ENCODE peak calls at places on chromosomes 2 and 18, in six cellular contexts. U, N, P, Z, L and B are unnamed samples.

GRCh38 chr2:65722028-65722427 is 289.6 kb upstream of the SPRED2 start:
- DNase-seq in U (no peak), N (peak; percentile 13), P (peak; percentile 51), Z (no peak), L (peak; percentile 80), B (peak; percentile 30)

GRCh38 chr2:157838442-157839161 is 37.5 kb downstream of the ACVR1 start:
- DNase-seq in U (no peak), N (no peak), P (peak; percentile 88), Z (no peak), L (no peak), B (peak; percentile 71)

GRCh38 chr2:227826019-227826521 is 12.4 kb downstream of the CCL20 start:
- DNase-seq in U (no peak), N (no peak), P (no peak), Z (no peak), L (no peak), B (no peak)

GRCh38 chr2:209062210-209062609 is 361.6 kb upstream of the MAP2 start:
- DNase-seq in U (no peak), N (no peak), P (no peak), Z (no peak), L (no peak), B (no peak)

GRCh38 chr2:70328921-70329561 is 27.2 kb upstream of the FAM136A start:
- DNase-seq in U (no peak), N (no peak), P (no peak), Z (no peak), L (peak; percentile 91), B (peak; percentile 24)

GRCh38 chr18:50194623-50195532 is at the start of gene MYO5B:
- DNase-seq in U (peak; percentile 73), N (no peak), P (no peak), Z (no peak), L (peak; percentile 93), B (peak; percentile 93)

GRCh38 chr18:31942301-31942998 is 478 bp downstream of the TRAPPC8 start:
- DNase-seq in U (no peak), N (no peak), P (peak; percentile 37), Z (no peak), L (no peak), B (peak; percentile 56)

GRCh38 chr2:234133004-234133403 is 82.5 kb downstream of the SPP2 start:
- DNase-seq in U (no peak), N (no peak), P (peak; percentile 9), Z (no peak), L (no peak), B (no peak)

GRCh38 chr2:129757915-129758421 is 221.5 kb upstream of the RAB6C start:
- DNase-seq in U (no peak), N (no peak), P (no peak), Z (no peak), L (no peak), B (no peak)

GRCh38 chr2:54332386-54332785 is 76.4 kb upstream of the TSPYL6 start:
- DNase-seq in U (no peak), N (no peak), P (no peak), Z (no peak), L (no peak), B (no peak)

GRCh38 chr2:16508061-16508851 is 157.4 kb downstream of the CYRIA start:
- DNase-seq in U (no peak), N (no peak), P (peak; percentile 2), Z (no peak), L (peak; percentile 78), B (peak; percentile 67)

GRCh38 chr18:53567935-53568574 is 656.4 kb downstream of the MBD2 start:
- DNase-seq in U (no peak), N (no peak), P (peak; percentile 30), Z (no peak), L (no peak), B (no peak)

GRCh38 chr2:70901235-70902066 is 34.2 kb upstream of the ATP6V1B1 start:
- DNase-seq in U (no peak), N (no peak), P (peak; percentile 55), Z (no peak), L (no peak), B (no peak)

GRCh38 chr2:168159754-168160585 is 87.4 kb downstream of the STK39 start:
- DNase-seq in U (no peak), N (no peak), P (no peak), Z (no peak), L (no peak), B (no peak)

GRCh38 chr18:68376931-68377330 is 338.0 kb downstream of the TMX3 start:
- DNase-seq in U (no peak), N (no peak), P (no peak), Z (no peak), L (no peak), B (no peak)

GRCh38 chr2:227864161-227864756 is 7.2 kb upstream of the DAW1 start:
- DNase-seq in U (no peak), N (no peak), P (peak; percentile 78), Z (no peak), L (no peak), B (no peak)

GRCh38 chr2:198376677-198377076 is 572.3 kb downstream of the PLCL1 start:
- DNase-seq in U (no peak), N (no peak), P (no peak), Z (no peak), L (no peak), B (no peak)

DNA sequence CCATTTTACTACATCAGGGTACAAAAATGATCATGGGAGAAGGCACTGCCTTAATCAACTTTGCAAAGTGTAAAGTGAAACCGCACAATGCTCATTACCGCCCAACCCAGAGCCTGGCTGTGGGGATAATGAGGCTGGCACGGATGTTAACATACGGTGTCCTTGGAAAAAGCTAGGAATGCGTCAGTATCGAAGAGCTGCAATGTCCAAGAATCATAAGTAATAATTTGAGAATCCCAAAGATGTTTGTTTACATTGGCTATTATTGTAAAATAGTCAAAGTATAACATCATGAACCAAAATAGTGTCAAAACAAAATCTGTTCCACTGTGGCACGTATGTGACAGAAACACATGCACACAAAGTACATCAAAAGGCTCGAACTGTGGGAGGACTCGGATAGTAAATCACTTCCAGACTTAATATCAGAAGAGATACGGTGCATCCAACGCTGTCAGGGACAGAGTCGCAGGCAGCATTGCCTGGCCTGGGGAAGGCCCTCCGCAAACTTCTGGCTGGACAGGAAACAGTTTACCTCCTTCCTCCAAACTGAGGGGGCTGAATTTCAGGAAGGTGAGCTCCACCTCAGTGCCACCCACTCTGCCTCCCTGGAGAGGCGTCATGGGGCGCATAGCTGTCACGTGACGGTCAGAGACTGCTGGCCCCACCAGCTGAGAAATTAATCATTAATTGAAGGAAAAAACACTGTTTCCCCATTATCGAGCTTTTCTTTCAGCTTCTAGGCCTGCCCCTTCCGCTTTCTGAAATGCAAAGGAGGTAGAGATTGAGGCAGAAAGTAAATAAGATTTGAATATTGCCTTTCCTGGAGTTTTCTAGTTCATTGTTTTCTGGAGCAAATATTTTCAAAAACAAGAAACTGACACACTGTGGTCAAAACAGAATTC is 1.8 kb upstream of the ID2 start:
- DNase-seq in U (peak; percentile 44), N (no peak), P (peak; percentile 68), Z (no peak), L (peak; percentile 95), B (peak; percentile 88)
- H3K4me3 ChIP-seq in U (peak overlapping the region; percentile 71), N (peak overlapping the region; percentile 67), P (peak overlapping the region; percentile 44), Z (peak overlapping the region; percentile 20), L (peak overlapping the region; percentile 78), B (peak overlapping the region; percentile 68)

DNA sequence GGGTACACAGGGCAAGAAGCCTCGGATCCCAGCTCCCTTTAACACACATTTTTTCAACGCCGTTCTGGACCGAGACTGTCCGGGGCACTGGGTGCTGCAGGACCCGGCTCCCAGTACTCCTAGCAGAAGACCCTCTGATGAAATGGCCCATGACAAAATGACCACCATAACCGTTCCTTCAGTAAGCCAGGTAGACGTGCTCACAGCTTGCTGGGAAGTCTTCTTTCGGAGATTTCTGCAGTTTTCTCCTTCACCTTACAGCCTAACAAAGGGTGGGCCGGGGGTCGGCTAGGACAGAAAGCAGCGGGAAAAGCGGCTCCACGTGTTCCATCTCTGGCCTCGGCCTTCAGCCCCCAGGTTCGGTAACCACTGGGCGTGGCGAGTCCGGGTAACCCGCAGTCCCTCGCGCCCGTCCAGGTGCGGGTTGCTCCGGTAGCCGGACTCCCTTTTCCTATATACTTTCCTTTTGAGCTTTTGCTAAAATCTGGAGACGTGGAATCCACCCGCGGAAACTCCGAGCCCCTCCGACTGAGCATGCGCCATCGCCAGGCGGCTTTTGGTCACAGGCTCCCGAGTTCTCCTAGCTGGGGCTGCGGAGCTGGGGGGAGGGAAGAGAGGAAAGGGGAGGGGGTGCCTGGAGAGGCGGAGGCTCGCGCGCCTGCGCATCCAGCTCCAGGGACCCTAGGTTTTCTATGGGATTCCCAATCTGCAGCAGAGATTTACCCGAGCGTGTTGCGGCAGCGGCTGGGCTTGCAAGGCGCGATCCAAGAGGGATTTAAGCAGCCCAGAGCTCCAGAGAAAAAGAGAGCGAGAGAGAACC is at the start of gene VSNL1:
- DNase-seq in U (peak; percentile 66), N (peak; percentile 16), P (peak; percentile 94), Z (no peak), L (peak; percentile 87), B (peak; percentile 87)
- H3K27ac ChIP-seq in U (peak within 1 kb of the TSS; percentile 85), N (peak within 1 kb of the TSS; percentile 64), P (peak within 1 kb of the TSS; percentile 63), Z (no peak within 1 kb of the TSS), L (no peak within 1 kb of the TSS), B (peak within 1 kb of the TSS; percentile 65)

DNA sequence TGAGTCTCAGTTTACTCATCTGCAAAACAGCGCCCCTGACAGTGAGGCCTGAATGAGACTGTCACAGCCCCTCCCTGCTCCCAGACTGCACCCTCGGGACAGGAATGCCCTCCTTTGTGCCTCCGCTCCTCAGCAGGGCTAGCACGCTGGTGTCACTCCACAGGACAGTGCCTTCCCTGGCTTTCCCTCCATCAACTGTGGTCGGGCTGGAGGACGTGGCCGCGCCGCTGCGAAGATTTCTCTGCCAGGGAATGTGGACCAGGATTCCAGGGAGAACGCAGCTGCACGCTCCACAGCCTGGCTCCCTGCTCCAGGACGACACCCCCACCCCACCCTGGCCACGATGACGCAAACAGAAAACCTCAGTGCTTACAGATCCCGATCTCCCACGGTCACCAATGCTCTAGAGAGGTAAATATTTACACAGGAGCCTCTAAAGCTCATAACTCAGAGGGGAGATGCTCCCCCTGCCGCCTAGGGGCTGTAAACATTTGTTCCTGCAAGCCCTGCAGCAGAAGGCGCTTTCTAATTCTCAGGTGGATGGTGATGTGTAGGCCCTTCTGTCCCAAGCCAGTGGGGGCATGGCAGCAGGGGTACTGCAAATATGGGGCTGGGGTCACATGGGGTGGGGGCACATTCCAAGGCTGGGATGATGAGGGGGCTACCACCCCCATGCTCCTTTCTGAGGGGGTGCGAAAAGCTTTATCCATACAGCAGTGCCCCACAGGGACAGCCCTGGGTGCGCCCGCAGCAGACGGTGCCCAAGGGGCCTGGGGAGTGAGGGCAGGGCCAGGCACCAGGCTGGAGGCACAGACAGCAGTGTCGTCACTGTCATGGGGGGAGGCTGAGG is 12.4 kb downstream of the HS6ST1 start:
- DNase-seq in U (peak; percentile 88), N (peak; percentile 64), P (peak; percentile 99), Z (peak; percentile 26), L (peak; percentile 85), B (peak; percentile 68)
- H3K4me1 ChIP-seq in U (peaks cover 47% of the 10 kb centered on the region), N (no peaks in the 10 kb centered on the region), P (peaks cover 39% of the 10 kb centered on the region), Z (no peaks in the 10 kb centered on the region), L (peaks cover 82% of the 10 kb centered on the region), B (peaks cover 20% of the 10 kb centered on the region)

GRCh38 chr2:182952741-182953450 is 85.4 kb downstream of the NCKAP1 start:
- DNase-seq in U (no peak), N (no peak), P (peak; percentile 37), Z (no peak), L (no peak), B (no peak)
- H3K4me3 ChIP-seq in U (no peak overlapping the region), N (no peak overlapping the region), P (no peak overlapping the region), Z (no peak overlapping the region), L (no peak overlapping the region), B (no peak overlapping the region)

GRCh38 chr2:150214626-150215025 is 272.8 kb downstream of the RND3 start:
- DNase-seq in U (no peak), N (no peak), P (no peak), Z (no peak), L (no peak), B (no peak)
- H3K27ac ChIP-seq in U (no peak overlapping the region), N (no peak overlapping the region), P (no peak overlapping the region), Z (no peak overlapping the region), L (no peak overlapping the region), B (no peak overlapping the region)